ENCODE peak calls at places on chromosomes 13 and 19, in seven cellular contexts. One of them, this sample, is unnamed.
A peak's percentile ranks its signal among the peaks of the same experiment; 100 is the strongest.

GRCh38 chr13:73608157-73608516 is 526.1 kb downstream of the KLF12 start:
- DNase-seq in pancreas: no peak
- DNase-seq in IMR-90: no peak
- DNase-seq in heart right ventricle: no peak
- DNase-seq in breast epithelium: no peak
- DNase-seq in CD8-positive, alpha-beta memory T cell: no peak
- DNase-seq in body of pancreas: no peak
- DNase-seq in this sample: no peak

GRCh38 chr13:113974304-113975281 is 717 bp upstream of the C13orf46 start:
- DNase-seq in pancreas: no peak
- DNase-seq in IMR-90: no peak
- DNase-seq in heart right ventricle: no peak
- DNase-seq in breast epithelium: no peak
- DNase-seq in CD8-positive, alpha-beta memory T cell: no peak
- DNase-seq in body of pancreas: no peak
- DNase-seq in this sample: peak; percentile 1

GRCh38 chr13:70171151-70171550 is 62.9 kb upstream of the KLHL1 start:
- DNase-seq in pancreas: no peak
- DNase-seq in IMR-90: no peak
- DNase-seq in heart right ventricle: no peak
- DNase-seq in breast epithelium: no peak
- DNase-seq in CD8-positive, alpha-beta memory T cell: no peak
- DNase-seq in body of pancreas: no peak
- DNase-seq in this sample: no peak

GRCh38 chr19:9848060-9848459 is 12.9 kb downstream of the PIN1 start:
- DNase-seq in pancreas: no peak
- DNase-seq in IMR-90: no peak
- DNase-seq in heart right ventricle: no peak
- DNase-seq in breast epithelium: no peak
- DNase-seq in CD8-positive, alpha-beta memory T cell: peak; percentile 14
- DNase-seq in body of pancreas: no peak
- DNase-seq in this sample: no peak

GRCh38 chr19:7772752-7773291 is 9.8 kb downstream of the CLEC4M start:
- DNase-seq in pancreas: no peak
- DNase-seq in IMR-90: no peak
- DNase-seq in heart right ventricle: no peak
- DNase-seq in breast epithelium: no peak
- DNase-seq in CD8-positive, alpha-beta memory T cell: no peak
- DNase-seq in body of pancreas: no peak
- DNase-seq in this sample: no peak

GRCh38 chr19:33724021-33724722 is 72.5 kb upstream of the KCTD15 start:
- DNase-seq in pancreas: no peak
- DNase-seq in IMR-90: no peak
- DNase-seq in heart right ventricle: no peak
- DNase-seq in breast epithelium: no peak
- DNase-seq in CD8-positive, alpha-beta memory T cell: no peak
- DNase-seq in body of pancreas: no peak
- DNase-seq in this sample: no peak

GRCh38 chr19:729564-730381 is 21.0 kb downstream of the PALM start:
- DNase-seq in pancreas: no peak
- DNase-seq in IMR-90: no peak
- DNase-seq in heart right ventricle: no peak
- DNase-seq in breast epithelium: no peak
- DNase-seq in CD8-positive, alpha-beta memory T cell: no peak
- DNase-seq in body of pancreas: no peak
- DNase-seq in this sample: no peak

GRCh38 chr19:53076984-53077383 is 26.2 kb downstream of the ZNF160 start:
- DNase-seq in pancreas: peak; percentile 31
- DNase-seq in IMR-90: peak; percentile 28
- DNase-seq in heart right ventricle: peak; percentile 55
- DNase-seq in breast epithelium: no peak
- DNase-seq in CD8-positive, alpha-beta memory T cell: no peak
- DNase-seq in body of pancreas: peak; percentile 40
- DNase-seq in this sample: no peak

GRCh38 chr19:17616961-17617806 is 61.7 kb downstream of the COLGALT1 start:
- DNase-seq in pancreas: no peak
- DNase-seq in IMR-90: peak; percentile 9
- DNase-seq in heart right ventricle: no peak
- DNase-seq in breast epithelium: no peak
- DNase-seq in CD8-positive, alpha-beta memory T cell: no peak
- DNase-seq in body of pancreas: no peak
- DNase-seq in this sample: no peak

GRCh38 chr19:30719189-30719990 is 347.2 kb downstream of the ZNF536 start:
- DNase-seq in pancreas: peak; percentile 74
- DNase-seq in IMR-90: no peak
- DNase-seq in heart right ventricle: peak; percentile 84
- DNase-seq in breast epithelium: no peak
- DNase-seq in CD8-positive, alpha-beta memory T cell: no peak
- DNase-seq in body of pancreas: peak; percentile 80
- DNase-seq in this sample: no peak

GRCh38 chr13:36870050-36870692 is 49.9 kb downstream of the SMAD9 start:
- DNase-seq in pancreas: no peak
- DNase-seq in IMR-90: no peak
- DNase-seq in heart right ventricle: no peak
- DNase-seq in breast epithelium: no peak
- DNase-seq in CD8-positive, alpha-beta memory T cell: no peak
- DNase-seq in body of pancreas: no peak
- DNase-seq in this sample: no peak

GRCh38 chr19:41537789-41538188 is 38.2 kb upstream of the CEACAM21 start:
- DNase-seq in pancreas: no peak
- DNase-seq in IMR-90: peak; percentile 22
- DNase-seq in heart right ventricle: no peak
- DNase-seq in breast epithelium: no peak
- DNase-seq in CD8-positive, alpha-beta memory T cell: no peak
- DNase-seq in body of pancreas: no peak
- DNase-seq in this sample: no peak

GRCh38 chr13:86922936-86923335 is 748.2 kb upstream of the SLITRK5 start:
- DNase-seq in pancreas: no peak
- DNase-seq in IMR-90: peak; percentile 5
- DNase-seq in heart right ventricle: no peak
- DNase-seq in breast epithelium: no peak
- DNase-seq in CD8-positive, alpha-beta memory T cell: no peak
- DNase-seq in body of pancreas: no peak
- DNase-seq in this sample: no peak

GRCh38 chr13:97491452-97491851 is 57.5 kb downstream of the RAP2A start:
- DNase-seq in pancreas: no peak
- DNase-seq in IMR-90: no peak
- DNase-seq in heart right ventricle: no peak
- DNase-seq in breast epithelium: no peak
- DNase-seq in CD8-positive, alpha-beta memory T cell: no peak
- DNase-seq in body of pancreas: no peak
- DNase-seq in this sample: no peak

GRCh38 chr13:106010836-106011235 is 524.6 kb downstream of the EFNB2 start:
- DNase-seq in pancreas: no peak
- DNase-seq in IMR-90: no peak
- DNase-seq in heart right ventricle: no peak
- DNase-seq in breast epithelium: no peak
- DNase-seq in CD8-positive, alpha-beta memory T cell: no peak
- DNase-seq in body of pancreas: no peak
- DNase-seq in this sample: no peak

GRCh38 chr13:38819053-38819452 is 132.2 kb downstream of the FREM2 start:
- DNase-seq in pancreas: no peak
- DNase-seq in IMR-90: no peak
- DNase-seq in heart right ventricle: no peak
- DNase-seq in breast epithelium: no peak
- DNase-seq in CD8-positive, alpha-beta memory T cell: no peak
- DNase-seq in body of pancreas: peak; percentile 20
- DNase-seq in this sample: no peak

GRCh38 chr13:104466016-104466415 is 1399.8 kb upstream of the SLC10A2 start:
- DNase-seq in pancreas: no peak
- DNase-seq in IMR-90: no peak
- DNase-seq in heart right ventricle: no peak
- DNase-seq in breast epithelium: no peak
- DNase-seq in CD8-positive, alpha-beta memory T cell: no peak
- DNase-seq in body of pancreas: no peak
- DNase-seq in this sample: no peak

GRCh38 chr19:31668916-31669315 is 319.7 kb upstream of the TSHZ3 start:
- DNase-seq in pancreas: no peak
- DNase-seq in IMR-90: peak; percentile 29
- DNase-seq in heart right ventricle: no peak
- DNase-seq in breast epithelium: no peak
- DNase-seq in CD8-positive, alpha-beta memory T cell: no peak
- DNase-seq in body of pancreas: no peak
- DNase-seq in this sample: no peak

GRCh38 chr13:86446311-86446710 is 647.1 kb upstream of the SLITRK6 start:
- DNase-seq in pancreas: no peak
- DNase-seq in IMR-90: peak; percentile 13
- DNase-seq in heart right ventricle: no peak
- DNase-seq in breast epithelium: no peak
- DNase-seq in CD8-positive, alpha-beta memory T cell: no peak
- DNase-seq in body of pancreas: no peak
- DNase-seq in this sample: no peak

GRCh38 chr19:23789246-23789645 is 30.6 kb upstream of the ZNF681 start:
- DNase-seq in pancreas: no peak
- DNase-seq in IMR-90: no peak
- DNase-seq in heart right ventricle: no peak
- DNase-seq in breast epithelium: no peak
- DNase-seq in CD8-positive, alpha-beta memory T cell: no peak
- DNase-seq in body of pancreas: no peak
- DNase-seq in this sample: no peak

GRCh38 chr19:48745208-48745995 is 1.3 kb downstream of the IZUMO1 start:
- DNase-seq in pancreas: peak; percentile 69
- DNase-seq in IMR-90: peak; percentile 57
- DNase-seq in heart right ventricle: no peak
- DNase-seq in breast epithelium: no peak
- DNase-seq in CD8-positive, alpha-beta memory T cell: peak; percentile 38
- DNase-seq in body of pancreas: peak; percentile 84
- DNase-seq in this sample: no peak

GRCh38 chr13:113121928-113122420 is 625 bp upstream of the F10 start:
- DNase-seq in pancreas: no peak
- DNase-seq in IMR-90: no peak
- DNase-seq in heart right ventricle: no peak
- DNase-seq in breast epithelium: no peak
- DNase-seq in CD8-positive, alpha-beta memory T cell: no peak
- DNase-seq in body of pancreas: peak; percentile 2
- DNase-seq in this sample: no peak

GRCh38 chr19:14555918-14556661 is 15.8 kb downstream of the NDUFB7 start:
- DNase-seq in pancreas: no peak
- DNase-seq in IMR-90: peak; percentile 34
- DNase-seq in heart right ventricle: no peak
- DNase-seq in breast epithelium: peak; percentile 67
- DNase-seq in CD8-positive, alpha-beta memory T cell: no peak
- DNase-seq in body of pancreas: no peak
- DNase-seq in this sample: no peak

GRCh38 chr19:52602931-52603330 is 32.8 kb downstream of the ZNF701 start:
- DNase-seq in pancreas: no peak
- DNase-seq in IMR-90: no peak
- DNase-seq in heart right ventricle: no peak
- DNase-seq in breast epithelium: no peak
- DNase-seq in CD8-positive, alpha-beta memory T cell: no peak
- DNase-seq in body of pancreas: no peak
- DNase-seq in this sample: no peak

GRCh38 chr19:2726904-2727639 is 5.9 kb upstream of the DIRAS1 start:
- DNase-seq in pancreas: no peak
- DNase-seq in IMR-90: no peak
- DNase-seq in heart right ventricle: no peak
- DNase-seq in breast epithelium: no peak
- DNase-seq in CD8-positive, alpha-beta memory T cell: no peak
- DNase-seq in body of pancreas: no peak
- DNase-seq in this sample: no peak

GRCh38 chr13:27182844-27183497 is 11.4 kb upstream of the USP12 start:
- DNase-seq in pancreas: peak; percentile 53
- DNase-seq in IMR-90: peak; percentile 95
- DNase-seq in heart right ventricle: peak; percentile 41
- DNase-seq in breast epithelium: peak; percentile 30
- DNase-seq in CD8-positive, alpha-beta memory T cell: no peak
- DNase-seq in body of pancreas: peak; percentile 72
- DNase-seq in this sample: peak; percentile 66

DNA sequence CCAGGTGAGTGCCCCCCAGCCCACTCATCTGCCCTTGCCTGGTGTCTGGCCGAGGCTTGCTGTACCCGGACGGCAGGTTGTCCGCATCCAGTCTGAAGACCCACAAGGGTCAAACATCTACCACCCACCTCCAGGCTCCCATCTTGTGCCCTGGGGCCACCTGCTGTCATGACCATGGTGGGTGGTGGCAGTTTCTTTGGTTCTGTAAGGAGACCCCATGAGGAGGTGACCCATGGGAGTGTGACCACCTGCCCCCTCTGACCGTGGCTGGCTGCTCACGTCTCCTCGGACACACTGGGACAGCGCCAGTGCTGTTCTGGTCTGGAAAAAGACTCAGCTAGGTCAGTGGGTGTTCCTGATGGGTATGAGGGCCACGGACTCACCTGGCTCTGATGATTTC is 93.9 kb downstream of the TEX29 start:
- DNase-seq in pancreas: no peak
- DNase-seq in IMR-90: no peak
- DNase-seq in heart right ventricle: no peak
- DNase-seq in breast epithelium: no peak
- DNase-seq in CD8-positive, alpha-beta memory T cell: no peak
- DNase-seq in body of pancreas: no peak
- DNase-seq in this sample: no peak
- H3K27me3 ChIP-seq in pancreas: peaks cover 15% of the 10 kb centered on the region
- H3K27me3 ChIP-seq in IMR-90: peaks cover 25% of the 10 kb centered on the region
- H3K27me3 ChIP-seq in heart right ventricle: peaks cover 49% of the 10 kb centered on the region
- H3K27me3 ChIP-seq in breast epithelium: peaks cover 70% of the 10 kb centered on the region
- H3K27me3 ChIP-seq in CD8-positive, alpha-beta memory T cell: no peaks in the 10 kb centered on the region
- H3K27me3 ChIP-seq in body of pancreas: peaks cover 8% of the 10 kb centered on the region
- H3K27me3 ChIP-seq in this sample: no peaks in the 10 kb centered on the region

GRCh38 chr19:39127812-39128510 is 2.4 kb downstream of the PAK4 start:
- DNase-seq in pancreas: peak; percentile 91
- DNase-seq in IMR-90: no peak
- DNase-seq in heart right ventricle: no peak
- DNase-seq in breast epithelium: peak; percentile 53
- DNase-seq in CD8-positive, alpha-beta memory T cell: no peak
- DNase-seq in body of pancreas: peak; percentile 87
- DNase-seq in this sample: no peak
- H3K4me1 ChIP-seq in pancreas: peaks cover 26% of the 10 kb centered on the region
- H3K4me1 ChIP-seq in IMR-90: peaks cover 10% of the 10 kb centered on the region
- H3K4me1 ChIP-seq in heart right ventricle: peaks cover 7% of the 10 kb centered on the region
- H3K4me1 ChIP-seq in breast epithelium: peaks cover 25% of the 10 kb centered on the region
- H3K4me1 ChIP-seq in CD8-positive, alpha-beta memory T cell: peaks cover 3% of the 10 kb centered on the region
- H3K4me1 ChIP-seq in body of pancreas: peaks cover 58% of the 10 kb centered on the region
- H3K4me1 ChIP-seq in this sample: peaks cover 18% of the 10 kb centered on the region

GRCh38 chr19:35853038-35853756 is 893 bp upstream of the NPHS1 start:
- DNase-seq in pancreas: no peak
- DNase-seq in IMR-90: no peak
- DNase-seq in heart right ventricle: no peak
- DNase-seq in breast epithelium: no peak
- DNase-seq in CD8-positive, alpha-beta memory T cell: no peak
- DNase-seq in body of pancreas: no peak
- DNase-seq in this sample: no peak
- H3K27me3 ChIP-seq in pancreas: no peaks in the 10 kb centered on the region
- H3K27me3 ChIP-seq in IMR-90: peaks cover 76% of the 10 kb centered on the region
- H3K27me3 ChIP-seq in heart right ventricle: peaks cover 89% of the 10 kb centered on the region
- H3K27me3 ChIP-seq in breast epithelium: peaks cover 66% of the 10 kb centered on the region
- H3K27me3 ChIP-seq in CD8-positive, alpha-beta memory T cell: peaks cover 16% of the 10 kb centered on the region
- H3K27me3 ChIP-seq in body of pancreas: no peaks in the 10 kb centered on the region
- H3K27me3 ChIP-seq in this sample: peaks cover 10% of the 10 kb centered on the region

DNA sequence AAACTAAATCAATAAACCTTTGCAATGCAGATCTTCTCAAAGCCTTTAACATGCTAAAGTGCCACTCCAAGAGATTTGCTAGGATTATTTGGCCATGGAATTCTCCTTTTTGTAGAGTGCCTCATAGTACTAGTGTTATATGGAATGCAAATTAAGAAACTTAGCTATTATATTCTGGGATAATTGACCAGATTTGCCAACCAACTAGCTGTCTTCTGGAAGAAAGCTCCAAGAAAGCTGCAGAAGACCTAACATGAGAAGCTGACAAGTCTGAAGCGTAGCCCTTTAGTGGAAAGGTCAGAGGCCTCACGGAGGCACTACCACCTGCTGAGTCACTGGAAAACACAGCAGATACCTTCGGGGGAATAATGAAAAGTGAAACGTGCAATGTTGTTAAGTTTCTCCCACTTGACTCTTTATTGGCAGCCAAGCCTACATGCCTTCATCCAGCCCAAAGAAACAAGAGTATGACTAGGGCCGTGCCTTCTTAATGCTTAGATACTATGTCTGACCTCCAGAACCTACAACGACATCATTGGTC is 29.8 kb upstream of the KATNAL1 start:
- DNase-seq in pancreas: no peak
- DNase-seq in IMR-90: no peak
- DNase-seq in heart right ventricle: no peak
- DNase-seq in breast epithelium: no peak
- DNase-seq in CD8-positive, alpha-beta memory T cell: no peak
- DNase-seq in body of pancreas: no peak
- DNase-seq in this sample: no peak
- H3K4me1 ChIP-seq in pancreas: peaks cover 4% of the 10 kb centered on the region
- H3K4me1 ChIP-seq in IMR-90: peaks cover 30% of the 10 kb centered on the region
- H3K4me1 ChIP-seq in heart right ventricle: peaks cover 2% of the 10 kb centered on the region
- H3K4me1 ChIP-seq in breast epithelium: no peaks in the 10 kb centered on the region
- H3K4me1 ChIP-seq in CD8-positive, alpha-beta memory T cell: peaks cover 4% of the 10 kb centered on the region
- H3K4me1 ChIP-seq in body of pancreas: peaks cover 13% of the 10 kb centered on the region
- H3K4me1 ChIP-seq in this sample: peaks cover 31% of the 10 kb centered on the region